ENCODE peak calls at places on chromosomes 6 and 20, in five cellular contexts. One of them, this sample, is unnamed.

GRCh38 chr20:62815066-62815991 is 1.5 kb upstream of the COL9A3 start:
- DNase-seq in WERI-Rb-1: no peak
- DNase-seq in cardiac muscle cell: peak; percentile 68
- DNase-seq in fibroblast of lung: peak; percentile 58
- DNase-seq in endothelial cell: no peak
- DNase-seq in this sample: no peak

GRCh38 chr6:5659467-5659866 is 347.3 kb downstream of the NRN1 start:
- DNase-seq in WERI-Rb-1: no peak
- DNase-seq in cardiac muscle cell: no peak
- DNase-seq in fibroblast of lung: peak; percentile 52
- DNase-seq in endothelial cell: no peak
- DNase-seq in this sample: no peak

GRCh38 chr6:119801041-119801440 is 451.5 kb upstream of the MAN1A1 start:
- DNase-seq in WERI-Rb-1: no peak
- DNase-seq in cardiac muscle cell: no peak
- DNase-seq in fibroblast of lung: no peak
- DNase-seq in endothelial cell: no peak
- DNase-seq in this sample: no peak

GRCh38 chr6:69097948-69098347 is 462.9 kb downstream of the ADGRB3 start:
- DNase-seq in WERI-Rb-1: no peak
- DNase-seq in cardiac muscle cell: no peak
- DNase-seq in fibroblast of lung: no peak
- DNase-seq in endothelial cell: no peak
- DNase-seq in this sample: no peak

GRCh38 chr6:140594806-140595128 is 1220.3 kb upstream of the CITED2 start:
- DNase-seq in WERI-Rb-1: no peak
- DNase-seq in cardiac muscle cell: no peak
- DNase-seq in fibroblast of lung: no peak
- DNase-seq in endothelial cell: no peak
- DNase-seq in this sample: no peak

GRCh38 chr20:62707281-62707941 is 1.2 kb upstream of the NTSR1 start:
- DNase-seq in WERI-Rb-1: no peak
- DNase-seq in cardiac muscle cell: no peak
- DNase-seq in fibroblast of lung: no peak
- DNase-seq in endothelial cell: no peak
- DNase-seq in this sample: no peak

GRCh38 chr6:157555795-157556645 is 175.0 kb downstream of the ZDHHC14 start:
- DNase-seq in WERI-Rb-1: peak; percentile 87
- DNase-seq in cardiac muscle cell: no peak
- DNase-seq in fibroblast of lung: no peak
- DNase-seq in endothelial cell: no peak
- DNase-seq in this sample: no peak

GRCh38 chr6:55450007-55450406 is 122.7 kb downstream of the GFRAL start:
- DNase-seq in WERI-Rb-1: no peak
- DNase-seq in cardiac muscle cell: no peak
- DNase-seq in fibroblast of lung: peak; percentile 15
- DNase-seq in endothelial cell: no peak
- DNase-seq in this sample: no peak

GRCh38 chr6:16712250-16712930 is 48.9 kb downstream of the ATXN1 start:
- DNase-seq in WERI-Rb-1: no peak
- DNase-seq in cardiac muscle cell: no peak
- DNase-seq in fibroblast of lung: no peak
- DNase-seq in endothelial cell: no peak
- DNase-seq in this sample: peak; percentile 34

GRCh38 chr6:122238861-122239260 is 160.6 kb upstream of the HSF2 start:
- DNase-seq in WERI-Rb-1: no peak
- DNase-seq in cardiac muscle cell: no peak
- DNase-seq in fibroblast of lung: no peak
- DNase-seq in endothelial cell: no peak
- DNase-seq in this sample: no peak

GRCh38 chr6:144578385-144579350 is 293.5 kb downstream of the UTRN start:
- DNase-seq in WERI-Rb-1: no peak
- DNase-seq in cardiac muscle cell: peak; percentile 29
- DNase-seq in fibroblast of lung: peak; percentile 25
- DNase-seq in endothelial cell: no peak
- DNase-seq in this sample: no peak

GRCh38 chr6:139973602-139974373 is 599.3 kb upstream of the CITED2 start:
- DNase-seq in WERI-Rb-1: no peak
- DNase-seq in cardiac muscle cell: peak; percentile 94
- DNase-seq in fibroblast of lung: peak; percentile 96
- DNase-seq in endothelial cell: no peak
- DNase-seq in this sample: no peak

DNA sequence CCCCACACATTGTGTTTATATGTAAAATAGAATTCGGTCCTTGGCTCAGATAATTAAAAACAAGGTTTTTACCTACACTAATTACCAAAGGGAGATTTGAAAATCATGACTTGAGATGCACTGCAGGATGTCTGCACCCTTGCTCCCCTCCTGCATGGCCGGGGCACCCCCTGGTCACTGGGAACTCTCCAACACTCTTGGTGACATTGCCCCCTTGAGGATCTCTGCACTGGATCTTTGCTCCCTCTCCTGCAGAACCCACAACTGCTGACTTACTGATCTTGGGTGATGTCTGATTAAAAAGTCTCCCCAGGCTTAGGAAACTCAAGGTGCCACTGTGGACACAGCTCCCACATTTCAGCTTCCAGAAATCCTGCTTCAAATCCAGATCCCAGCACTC is 17.1 kb upstream of the CSNK2A1 start:
- DNase-seq in WERI-Rb-1: no peak
- DNase-seq in cardiac muscle cell: no peak
- DNase-seq in fibroblast of lung: no peak
- DNase-seq in endothelial cell: no peak
- DNase-seq in this sample: no peak
- TF ChIP-seq CTCF in WERI-Rb-1: peak; percentile 41
- TF ChIP-seq CTCF in cardiac muscle cell: no peak
- TF ChIP-seq CTCF in fibroblast of lung: peak; percentile 6
- TF ChIP-seq CTCF in endothelial cell: no peak
- TF ChIP-seq CTCF in this sample: no peak

GRCh38 chr6:30041821-30042220 is 19.2 kb upstream of the POLR1H start:
- DNase-seq in WERI-Rb-1: peak; percentile 32
- DNase-seq in cardiac muscle cell: peak; percentile 22
- DNase-seq in fibroblast of lung: no peak
- DNase-seq in endothelial cell: no peak
- DNase-seq in this sample: no peak

GRCh38 chr6:30042914-30043313 is 18.2 kb upstream of the POLR1H start:
- DNase-seq in WERI-Rb-1: no peak
- DNase-seq in cardiac muscle cell: no peak
- DNase-seq in fibroblast of lung: no peak
- DNase-seq in endothelial cell: no peak
- DNase-seq in this sample: peak; percentile 37

GRCh38 chr6:30042476-30042875 is 18.6 kb upstream of the POLR1H start:
- DNase-seq in WERI-Rb-1: no peak
- DNase-seq in cardiac muscle cell: no peak
- DNase-seq in fibroblast of lung: no peak
- DNase-seq in endothelial cell: no peak
- DNase-seq in this sample: peak; percentile 36

GRCh38 chr6:30041221-30041620 is 19.8 kb upstream of the POLR1H start:
- DNase-seq in WERI-Rb-1: no peak
- DNase-seq in cardiac muscle cell: no peak
- DNase-seq in fibroblast of lung: no peak
- DNase-seq in endothelial cell: no peak
- DNase-seq in this sample: no peak

GRCh38 chr6:30037182-30037788 is 23.8 kb upstream of the POLR1H start:
- DNase-seq in WERI-Rb-1: no peak
- DNase-seq in cardiac muscle cell: peak; percentile 60
- DNase-seq in fibroblast of lung: peak; percentile 5
- DNase-seq in endothelial cell: no peak
- DNase-seq in this sample: peak; percentile 39
- TF ChIP-seq CTCF in WERI-Rb-1: peak; percentile 75
- TF ChIP-seq CTCF in cardiac muscle cell: peak; percentile 55
- TF ChIP-seq CTCF in fibroblast of lung: peak; percentile 70
- TF ChIP-seq CTCF in endothelial cell: peak; percentile 62
- TF ChIP-seq CTCF in this sample: peak; percentile 35

GRCh38 chr6:111663232-111663631 is 57.6 kb upstream of the TRAF3IP2 start:
- DNase-seq in WERI-Rb-1: no peak
- DNase-seq in cardiac muscle cell: peak; percentile 14
- DNase-seq in fibroblast of lung: no peak
- DNase-seq in endothelial cell: peak; percentile 18
- DNase-seq in this sample: no peak

GRCh38 chr6:111663692-111664564 is 58.2 kb upstream of the TRAF3IP2 start:
- DNase-seq in WERI-Rb-1: no peak
- DNase-seq in cardiac muscle cell: peak; percentile 89
- DNase-seq in fibroblast of lung: peak; percentile 61
- DNase-seq in endothelial cell: peak; percentile 78
- DNase-seq in this sample: no peak

GRCh38 chr6:111661541-111662041 is 55.9 kb upstream of the TRAF3IP2 start:
- DNase-seq in WERI-Rb-1: peak; percentile 41
- DNase-seq in cardiac muscle cell: no peak
- DNase-seq in fibroblast of lung: no peak
- DNase-seq in endothelial cell: no peak
- DNase-seq in this sample: no peak

GRCh38 chr6:111662192-111662793 is 56.6 kb upstream of the TRAF3IP2 start:
- DNase-seq in WERI-Rb-1: no peak
- DNase-seq in cardiac muscle cell: peak; percentile 21
- DNase-seq in fibroblast of lung: no peak
- DNase-seq in endothelial cell: no peak
- DNase-seq in this sample: no peak

GRCh38 chr6:111662794-111663231 is 57.1 kb upstream of the TRAF3IP2 start:
- DNase-seq in WERI-Rb-1: no peak
- DNase-seq in cardiac muscle cell: peak; percentile 34
- DNase-seq in fibroblast of lung: peak; percentile 59
- DNase-seq in endothelial cell: no peak
- DNase-seq in this sample: no peak
- TF ChIP-seq CTCF in WERI-Rb-1: no peak
- TF ChIP-seq CTCF in cardiac muscle cell: no peak
- TF ChIP-seq CTCF in fibroblast of lung: no peak
- TF ChIP-seq CTCF in endothelial cell: no peak
- TF ChIP-seq CTCF in this sample: no peak

GRCh38 chr6:128725271-128726233 is 157.4 kb upstream of the LAMA2 start:
- DNase-seq in WERI-Rb-1: peak; percentile 27
- DNase-seq in cardiac muscle cell: peak; percentile 70
- DNase-seq in fibroblast of lung: peak; percentile 52
- DNase-seq in endothelial cell: peak; percentile 46
- DNase-seq in this sample: no peak
- TF ChIP-seq CTCF in WERI-Rb-1: peak; percentile 44
- TF ChIP-seq CTCF in cardiac muscle cell: peak; percentile 74
- TF ChIP-seq CTCF in fibroblast of lung: peak; percentile 63
- TF ChIP-seq CTCF in endothelial cell: peak; percentile 87
- TF ChIP-seq CTCF in this sample: peak; percentile 45

DNA sequence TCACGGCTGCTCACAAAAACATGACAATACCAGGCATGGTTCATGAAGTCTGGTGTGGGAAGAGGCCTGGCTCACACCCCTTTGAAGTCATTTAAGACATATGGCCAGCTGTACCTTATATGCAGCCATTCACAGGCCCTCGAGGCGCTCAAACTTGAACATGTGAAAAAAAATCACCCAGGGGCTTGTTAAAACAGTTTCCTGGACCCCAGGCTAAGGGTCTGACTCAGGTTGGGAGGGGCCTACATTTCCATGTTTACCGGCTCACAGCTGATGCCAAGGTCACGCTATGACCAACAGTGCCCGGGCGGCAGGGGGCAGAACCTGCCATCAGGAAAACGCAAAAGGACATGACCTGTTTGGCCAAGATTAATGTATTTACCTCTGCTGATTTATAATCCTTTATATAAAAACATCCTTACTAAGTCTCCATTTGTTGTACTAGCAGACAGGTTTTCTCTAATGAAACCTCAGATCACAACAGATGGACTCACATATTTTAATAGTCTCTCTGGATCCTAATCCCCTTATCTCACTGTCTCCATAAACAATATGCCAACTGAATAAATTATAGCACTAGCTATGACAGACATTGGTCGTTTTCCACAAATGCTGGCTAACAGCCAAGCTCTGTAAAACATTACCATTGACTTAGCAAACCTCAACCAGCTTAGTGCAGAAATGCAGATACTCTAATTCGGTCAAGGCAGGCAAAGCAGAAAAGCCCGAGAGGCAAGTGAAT is 19.9 kb downstream of the EZR start:
- DNase-seq in WERI-Rb-1: no peak
- DNase-seq in cardiac muscle cell: peak; percentile 50
- DNase-seq in fibroblast of lung: peak; percentile 74
- DNase-seq in endothelial cell: no peak
- DNase-seq in this sample: no peak
- TF ChIP-seq CTCF in WERI-Rb-1: no peak
- TF ChIP-seq CTCF in cardiac muscle cell: no peak
- TF ChIP-seq CTCF in fibroblast of lung: no peak
- TF ChIP-seq CTCF in endothelial cell: no peak
- TF ChIP-seq CTCF in this sample: no peak

GRCh38 chr6:24564081-24564480 is 69.3 kb downstream of the ALDH5A1 start:
- DNase-seq in WERI-Rb-1: no peak
- DNase-seq in cardiac muscle cell: no peak
- DNase-seq in fibroblast of lung: no peak
- DNase-seq in endothelial cell: no peak
- DNase-seq in this sample: no peak
- TF ChIP-seq CTCF in WERI-Rb-1: peak; percentile 39
- TF ChIP-seq CTCF in cardiac muscle cell: no peak
- TF ChIP-seq CTCF in fibroblast of lung: no peak
- TF ChIP-seq CTCF in endothelial cell: no peak
- TF ChIP-seq CTCF in this sample: no peak

DNA sequence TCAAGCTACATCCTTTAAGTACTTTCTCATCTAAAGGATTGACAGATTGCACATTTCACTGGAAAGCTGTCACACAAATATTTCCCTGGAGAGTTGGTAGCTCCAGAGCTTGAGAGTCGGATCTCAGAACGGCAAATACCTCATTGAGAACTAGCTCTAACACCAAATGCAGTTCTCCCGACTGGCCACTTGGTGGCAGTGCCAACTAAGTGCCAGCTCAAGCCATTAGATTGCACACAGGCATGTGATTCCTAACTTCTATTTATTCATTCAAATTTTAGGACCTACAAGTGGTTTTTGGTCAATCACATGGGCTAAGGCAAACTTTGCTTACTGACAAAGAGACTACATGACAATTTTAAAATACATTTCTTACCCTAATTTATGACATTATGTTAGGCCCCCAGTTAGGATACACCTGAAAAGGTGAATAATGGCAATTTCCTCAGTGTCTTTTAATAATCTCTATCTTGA is 7.9 kb upstream of the MCHR2 start:
- DNase-seq in WERI-Rb-1: peak; percentile 42
- DNase-seq in cardiac muscle cell: peak; percentile 74
- DNase-seq in fibroblast of lung: peak; percentile 40
- DNase-seq in endothelial cell: peak; percentile 43
- DNase-seq in this sample: peak; percentile 47
- TF ChIP-seq CTCF in WERI-Rb-1: peak; percentile 90
- TF ChIP-seq CTCF in cardiac muscle cell: peak; percentile 92
- TF ChIP-seq CTCF in fibroblast of lung: peak; percentile 97
- TF ChIP-seq CTCF in endothelial cell: peak; percentile 91
- TF ChIP-seq CTCF in this sample: peak; percentile 90

GRCh38 chr20:52242237-52243230 is 51.0 kb upstream of the ZFP64 start:
- DNase-seq in WERI-Rb-1: no peak
- DNase-seq in cardiac muscle cell: peak; percentile 33
- DNase-seq in fibroblast of lung: peak; percentile 4
- DNase-seq in endothelial cell: no peak
- DNase-seq in this sample: peak; percentile 34
- TF ChIP-seq CTCF in WERI-Rb-1: no peak
- TF ChIP-seq CTCF in cardiac muscle cell: peak; percentile 33
- TF ChIP-seq CTCF in fibroblast of lung: peak; percentile 19
- TF ChIP-seq CTCF in endothelial cell: peak; percentile 93
- TF ChIP-seq CTCF in this sample: no peak

DNA sequence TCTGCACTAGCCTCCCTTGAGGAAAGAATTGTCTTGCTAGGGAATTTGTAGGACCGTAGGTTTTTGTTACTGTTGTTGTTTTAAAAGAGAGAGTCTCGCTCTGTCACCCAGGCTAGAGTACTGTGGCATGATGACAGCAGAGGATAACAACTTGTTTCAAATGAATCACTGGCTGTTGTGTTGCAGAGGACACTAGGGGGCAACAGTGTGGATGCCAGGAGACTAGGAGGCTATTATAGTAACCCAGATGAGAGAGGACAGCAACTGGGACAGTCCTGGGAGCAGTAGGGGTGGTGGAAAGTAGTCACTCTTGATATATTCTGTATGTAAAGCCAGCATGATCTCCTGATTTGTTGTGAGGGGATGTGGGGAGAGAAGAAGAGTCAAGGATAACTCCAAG is 41.8 kb upstream of the LAMA4 start:
- DNase-seq in WERI-Rb-1: peak; percentile 24
- DNase-seq in cardiac muscle cell: peak; percentile 46
- DNase-seq in fibroblast of lung: peak; percentile 54
- DNase-seq in endothelial cell: peak; percentile 39
- DNase-seq in this sample: no peak
- TF ChIP-seq CTCF in WERI-Rb-1: peak; percentile 68
- TF ChIP-seq CTCF in cardiac muscle cell: peak; percentile 61
- TF ChIP-seq CTCF in fibroblast of lung: peak; percentile 51
- TF ChIP-seq CTCF in endothelial cell: no peak
- TF ChIP-seq CTCF in this sample: no peak